ENCODE peak calls at places on chromosomes 1 and 21, in seven cellular contexts. M is cardiac muscle cell, T is lung, I is tibial artery, D is heart left ventricle, C is mucosa of descending colon, X is hepatocyte. V is an unnamed sample. For H3K36me3, the result is how much of the 10 kb centered on the place peaks cover.

GRCh38 chr21:40976198-40977114 is 129.5 kb upstream of the DSCAM start:
- DNase-seq in M (no peak), T (no peak), I (no peak), D (no peak), C (no peak), X (peak), V (no peak)

GRCh38 chr21:46626536-46627302 is 8.8 kb upstream of the PRMT2 start:
- DNase-seq in M (no peak), T (no peak), I (no peak), D (no peak), C (no peak), X (no peak), V (no peak)

GRCh38 chr1:185565314-185565713 is 168.9 kb upstream of the HMCN1 start:
- DNase-seq in M (peak), T (no peak), I (no peak), D (peak), C (no peak), X (peak), V (no peak)

GRCh38 chr1:15282038-15282437 is 35.0 kb downstream of the FHAD1 start:
- DNase-seq in M (no peak), T (no peak), I (no peak), D (no peak), C (no peak), X (no peak), V (no peak)

GRCh38 chr1:30109853-30110252 is 613.5 kb downstream of the MATN1 start:
- DNase-seq in M (no peak), T (no peak), I (no peak), D (peak), C (no peak), X (no peak), V (peak)

GRCh38 chr1:11069233-11069950 is 9.6 kb upstream of the SRM start:
- DNase-seq in M (no peak), T (no peak), I (peak), D (no peak), C (no peak), X (no peak), V (no peak)

GRCh38 chr1:52662645-52663313 is 29.8 kb downstream of the SHISAL2A start:
- DNase-seq in M (peak), T (no peak), I (no peak), D (no peak), C (no peak), X (peak), V (no peak)

GRCh38 chr1:111762332-111762731 is 6.6 kb downstream of the DDX20 start:
- DNase-seq in M (no peak), T (no peak), I (no peak), D (no peak), C (no peak), X (no peak), V (no peak)

GRCh38 chr1:32142446-32143301 is 34.8 kb downstream of the KPNA6 start:
- DNase-seq in M (peak), T (no peak), I (no peak), D (peak), C (peak), X (peak), V (peak)

GRCh38 chr1:10508511-10508951 is 33.8 kb downstream of the PEX14 start:
- DNase-seq in M (no peak), T (no peak), I (no peak), D (no peak), C (no peak), X (no peak), V (no peak)

GRCh38 chr1:99650021-99650420 is 4.1 kb downstream of the PALMD start:
- DNase-seq in M (no peak), T (no peak), I (no peak), D (no peak), C (no peak), X (no peak), V (no peak)
- H3K4me3 ChIP-seq in M (no peak), T (no peak), I (no peak), D (peak), C (no peak), X (no peak), V (peak)

GRCh38 chr1:117710710-117711109 is 104.9 kb downstream of the TENT5C start:
- DNase-seq in M (no peak), T (no peak), I (no peak), D (no peak), C (no peak), X (no peak), V (no peak)
- TF ChIP-seq CTCF in M (peak), T (no peak), I (no peak), D (no peak), C (no peak), X (peak), V (no peak)

DNA sequence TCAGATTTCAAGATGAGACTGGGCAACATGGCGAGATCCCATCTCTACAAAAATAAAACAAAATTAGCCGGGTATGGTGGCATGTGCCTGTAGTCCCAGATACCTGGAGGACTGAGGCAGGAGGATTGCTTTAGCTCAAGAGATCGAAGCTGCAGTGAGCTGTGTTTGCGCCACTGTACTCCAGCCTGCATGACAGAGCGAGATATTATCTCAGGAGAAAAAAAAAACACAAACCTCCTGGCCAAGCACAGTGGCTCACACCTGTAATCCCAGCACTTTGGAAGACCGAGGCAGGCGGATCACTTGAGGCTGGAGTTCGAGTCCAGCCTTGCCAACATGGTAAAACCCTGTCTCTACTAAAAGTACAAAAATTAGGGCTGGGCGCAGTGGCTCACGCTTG is 42.8 kb downstream of the XKR8 start:
- DNase-seq in M (no peak), T (no peak), I (no peak), D (no peak), C (no peak), X (no peak), V (no peak)
- H3K36me3 ChIP-seq in M (under half), T (under half), I (half or more), D (half or more), C (under half), X (under half), V (half or more)

DNA sequence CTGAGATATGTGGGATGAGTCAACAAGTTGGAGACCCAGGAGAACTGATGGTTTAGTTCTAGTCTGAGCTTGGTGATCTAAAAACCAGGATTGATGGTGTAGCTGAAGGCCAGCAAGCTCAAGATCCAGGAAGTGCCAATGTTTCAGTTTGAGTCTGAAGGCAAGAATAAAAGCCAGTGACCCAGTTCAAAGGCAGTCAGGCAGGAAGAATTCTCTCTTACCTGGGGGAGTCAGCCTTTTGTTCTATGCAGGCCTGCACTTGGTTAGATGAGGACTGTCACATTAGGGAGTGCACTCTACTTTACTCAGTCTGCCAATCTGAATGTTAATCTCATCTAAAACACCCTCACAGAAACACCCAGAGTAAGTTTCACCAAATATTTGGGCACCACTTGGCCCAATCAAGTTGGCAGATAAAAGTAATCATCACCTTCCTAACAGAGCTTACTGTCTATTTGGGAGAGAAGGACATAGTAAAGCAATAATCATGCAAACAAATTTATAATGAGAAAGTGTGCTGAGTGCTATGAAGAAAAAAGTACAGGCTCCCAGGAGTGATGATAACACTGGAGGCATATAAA is 63.4 kb downstream of the TSEN15 start:
- DNase-seq in M (no peak), T (no peak), I (no peak), D (no peak), C (no peak), X (no peak), V (no peak)
- H3K4me3 ChIP-seq in M (no peak), T (no peak), I (no peak), D (no peak), C (no peak), X (no peak), V (no peak)

DNA sequence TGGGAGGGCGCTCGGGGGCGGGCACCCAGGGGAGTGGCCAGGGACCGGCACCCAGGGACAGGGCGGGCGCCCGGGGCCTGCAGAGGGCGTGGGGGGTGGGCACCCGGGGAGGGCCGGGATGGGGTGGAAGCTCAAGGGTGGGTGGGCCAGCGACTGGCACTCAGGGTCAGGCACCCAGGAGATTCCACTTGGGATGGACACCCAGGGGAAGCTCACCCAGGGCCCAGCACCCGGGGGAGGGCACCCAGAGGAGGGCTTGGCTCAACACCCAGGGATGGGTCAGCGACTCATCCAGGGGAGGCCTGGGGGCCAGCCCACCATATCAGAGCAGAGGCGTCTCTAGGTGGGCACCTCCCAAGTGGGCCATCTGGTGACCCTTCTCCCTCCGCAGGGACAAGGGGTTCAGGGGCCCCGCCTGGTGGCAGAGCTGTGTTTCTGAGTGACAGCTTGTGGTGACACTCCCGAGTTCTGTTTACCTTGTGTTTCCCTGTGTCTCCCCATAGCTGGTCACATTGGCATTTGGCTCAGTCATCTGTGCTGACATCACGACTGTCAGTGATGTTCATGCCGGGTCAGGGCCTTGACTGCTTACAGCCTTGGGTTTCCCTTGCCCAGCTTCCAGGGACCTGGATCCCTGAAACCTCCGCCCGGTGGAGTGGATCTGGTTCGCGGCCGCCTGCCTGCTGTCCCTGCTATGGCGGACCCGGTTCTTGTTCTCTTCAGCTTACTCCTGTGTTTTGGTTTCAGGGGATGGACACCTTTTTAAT is 749 bp downstream of the IBA57 start:
- DNase-seq in M (peak), T (peak), I (peak), D (peak), C (peak), X (peak), V (peak)
- TF ChIP-seq CTCF in M (peak), T (no peak), I (peak), D (peak), C (no peak), X (peak), V (peak)

GRCh38 chr1:222561656-222562055 is 13.8 kb upstream of the HHIPL2 start:
- DNase-seq in M (no peak), T (no peak), I (no peak), D (no peak), C (no peak), X (no peak), V (no peak)
- H3K36me3 ChIP-seq in M (under half), T (under half), I (under half), D (half or more), C (under half), X (under half), V (under half)

DNA sequence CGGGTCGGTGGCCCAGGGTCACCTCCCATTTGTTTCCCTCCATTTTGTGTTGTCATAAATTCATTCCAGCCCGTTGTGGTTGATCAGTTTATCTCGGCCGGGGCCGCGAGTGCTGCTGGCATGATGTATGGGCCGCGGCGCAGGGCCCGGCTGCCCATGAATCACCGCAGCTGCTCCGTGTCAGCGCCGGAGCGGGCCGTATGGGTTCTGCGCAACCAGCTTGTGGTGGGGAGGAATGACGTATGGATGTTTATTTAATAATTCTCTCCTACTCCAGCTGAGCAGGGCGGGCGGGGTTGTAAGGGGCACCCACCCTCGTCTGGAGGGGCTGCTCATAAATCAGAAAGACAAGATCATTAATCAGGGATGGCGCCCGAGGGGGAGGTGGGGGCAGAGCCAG is 28.0 kb downstream of the TMEM53 start:
- DNase-seq in M (no peak), T (no peak), I (no peak), D (no peak), C (no peak), X (no peak), V (no peak)
- H3K4me3 ChIP-seq in M (no peak), T (no peak), I (no peak), D (no peak), C (no peak), X (no peak), V (no peak)

DNA sequence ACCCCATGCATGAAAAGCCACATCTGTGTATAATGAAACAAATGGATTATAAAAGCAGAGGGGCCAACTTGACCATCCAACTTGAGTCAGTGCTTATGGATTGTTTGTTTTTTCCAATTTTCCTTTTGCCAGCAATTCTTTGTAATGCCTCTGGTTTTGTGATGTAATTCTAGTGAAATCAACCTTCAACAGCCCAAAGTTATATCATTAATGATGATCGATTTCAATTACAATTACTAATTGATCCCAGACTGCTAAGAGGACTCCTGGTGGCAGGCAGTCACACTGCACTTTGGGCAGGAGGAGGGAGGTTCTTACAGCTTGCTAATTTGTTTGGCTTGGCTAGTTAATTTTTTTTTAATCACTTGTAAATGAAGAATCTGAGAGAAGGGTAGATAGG is 552.3 kb downstream of the NUF2 start:
- DNase-seq in M (no peak), T (no peak), I (no peak), D (no peak), C (no peak), X (no peak), V (no peak)
- TF ChIP-seq CTCF in M (peak), T (no peak), I (no peak), D (no peak), C (no peak), X (peak), V (no peak)

DNA sequence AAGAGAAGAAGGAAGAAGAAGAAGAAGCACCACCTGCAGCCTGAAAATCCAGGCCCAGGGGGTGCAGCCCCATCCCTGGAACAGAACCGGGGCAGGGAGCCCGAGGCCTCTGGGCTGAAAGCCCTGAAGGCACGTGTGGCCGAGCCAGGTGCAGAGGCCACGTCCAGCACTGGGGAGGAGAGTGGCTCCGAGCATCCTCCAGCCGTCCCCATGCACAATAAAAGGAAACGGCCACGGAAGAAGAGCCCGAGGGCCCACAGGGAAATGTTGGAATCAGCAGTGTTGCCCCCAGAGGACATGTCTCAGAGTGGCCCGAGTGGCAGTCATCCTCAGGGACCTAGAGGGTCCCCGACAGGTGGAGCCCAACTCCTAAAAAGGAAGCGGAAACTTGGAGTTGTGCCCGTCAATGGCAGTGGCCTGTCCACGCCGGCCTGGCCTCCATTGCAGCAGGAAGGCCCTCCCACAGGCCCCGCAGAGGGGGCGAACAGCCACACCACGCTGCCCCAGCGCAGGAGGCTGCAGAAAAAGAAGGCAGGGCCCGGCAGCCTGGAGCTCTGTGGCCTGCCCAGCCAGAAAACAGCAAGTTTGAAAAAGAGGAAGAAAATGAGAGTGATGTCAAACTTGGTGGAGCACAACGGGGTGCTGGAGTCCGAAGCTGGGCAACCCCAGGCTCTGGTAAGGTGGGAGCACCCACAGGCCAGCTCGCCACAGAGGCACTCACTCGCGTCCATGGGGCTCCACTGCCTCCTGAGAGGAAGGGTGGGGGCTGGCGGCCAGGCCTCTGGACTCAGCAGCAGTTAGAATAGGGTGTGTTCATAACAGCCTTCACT is 28.4 kb downstream of the RRP1B start:
- DNase-seq in M (no peak), T (no peak), I (no peak), D (no peak), C (no peak), X (no peak), V (no peak)
- H3K36me3 ChIP-seq in M (half or more), T (under half), I (half or more), D (half or more), C (under half), X (under half), V (half or more)